ENCODE peak calls at places on chromosomes 13 and 19, in ten cellular contexts. C, H, K, U, A, O, Y, S, J and L are unnamed samples.

GRCh38 chr19:50377051-50377441 is 789 bp downstream of the NR1H2 start:
- DNase-seq in C (no peak), H (no peak), K (no peak), U (peak; percentile 53), A (peak; percentile 68), O (no peak), Y (no peak), S (peak; percentile 53), J (peak; percentile 55), L (peak; percentile 55)

GRCh38 chr19:4369888-4370260 is 26.5 kb downstream of the MPND start:
- DNase-seq in C (no peak), H (peak; percentile 22), K (no peak), U (peak; percentile 65), A (peak; percentile 53), O (peak; percentile 10), Y (no peak), S (peak; percentile 80), J (no peak), L (peak; percentile 76)

GRCh38 chr19:51971624-51972023 is 15.0 kb downstream of the ZNF350 start:
- DNase-seq in C (no peak), H (no peak), K (no peak), U (no peak), A (no peak), O (no peak), Y (no peak), S (no peak), J (no peak), L (no peak)

GRCh38 chr13:59501004-59501403 is 662.7 kb downstream of the DIAPH3 start:
- DNase-seq in C (no peak), H (no peak), K (no peak), U (no peak), A (no peak), O (no peak), Y (no peak), S (no peak), J (no peak), L (no peak)

GRCh38 chr19:1989513-1990229 is 25.8 kb downstream of the BTBD2 start:
- DNase-seq in C (no peak), H (no peak), K (no peak), U (no peak), A (no peak), O (no peak), Y (no peak), S (no peak), J (no peak), L (no peak)

GRCh38 chr13:49436890-49437289 is 7.0 kb downstream of the CAB39L start:
- DNase-seq in C (peak; percentile 61), H (no peak), K (peak; percentile 54), U (no peak), A (no peak), O (no peak), Y (peak; percentile 52), S (no peak), J (no peak), L (no peak)

GRCh38 chr19:51006406-51006805 is 5.0 kb upstream of the KLK8 start:
- DNase-seq in C (no peak), H (no peak), K (no peak), U (no peak), A (no peak), O (no peak), Y (no peak), S (no peak), J (no peak), L (no peak)

GRCh38 chr13:102128216-102128800 is 273.5 kb downstream of the FGF14 start:
- DNase-seq in C (peak; percentile 90), H (no peak), K (no peak), U (no peak), A (no peak), O (no peak), Y (peak; percentile 97), S (no peak), J (no peak), L (no peak)

GRCh38 chr13:73462241-73462640 is 403.4 kb downstream of the KLF5 start:
- DNase-seq in C (no peak), H (no peak), K (no peak), U (no peak), A (no peak), O (no peak), Y (no peak), S (no peak), J (no peak), L (no peak)

GRCh38 chr13:72109863-72110262 is 242.9 kb upstream of the DACH1 start:
- DNase-seq in C (no peak), H (no peak), K (no peak), U (no peak), A (no peak), O (no peak), Y (no peak), S (no peak), J (no peak), L (no peak)

GRCh38 chr19:19606021-19606420 is 12.5 kb downstream of the PBX4 start:
- DNase-seq in C (no peak), H (no peak), K (peak; percentile 95), U (no peak), A (no peak), O (no peak), Y (peak; percentile 83), S (peak; percentile 55), J (no peak), L (peak; percentile 74)

GRCh38 chr19:18221815-18222725 is 4.2 kb downstream of the PDE4C start:
- DNase-seq in C (no peak), H (no peak), K (no peak), U (no peak), A (peak; percentile 78), O (no peak), Y (no peak), S (no peak), J (no peak), L (no peak)

GRCh38 chr13:107347641-107348369 is 779.9 kb upstream of the ARGLU1 start:
- DNase-seq in C (no peak), H (no peak), K (no peak), U (no peak), A (no peak), O (no peak), Y (peak; percentile 92), S (no peak), J (no peak), L (no peak)

GRCh38 chr19:472005-472858 is 11.4 kb upstream of the SHC2 start:
- DNase-seq in C (no peak), H (no peak), K (no peak), U (no peak), A (no peak), O (no peak), Y (no peak), S (no peak), J (no peak), L (no peak)

GRCh38 chr13:32746474-32746873 is 160.2 kb downstream of the PDS5B start:
- DNase-seq in C (no peak), H (no peak), K (no peak), U (no peak), A (no peak), O (no peak), Y (no peak), S (no peak), J (no peak), L (no peak)

GRCh38 chr13:60412909-60413616 is 16.0 kb downstream of the TDRD3 start:
- DNase-seq in C (no peak), H (no peak), K (no peak), U (no peak), A (no peak), O (no peak), Y (no peak), S (no peak), J (no peak), L (no peak)

GRCh38 chr19:43784981-43785808 is 4.4 kb upstream of the KCNN4 start:
- DNase-seq in C (peak; percentile 76), H (no peak), K (peak; percentile 78), U (peak; percentile 34), A (peak; percentile 86), O (no peak), Y (peak; percentile 65), S (peak; percentile 58), J (peak; percentile 81), L (peak; percentile 70)

GRCh38 chr19:5484398-5485285 is 29.4 kb downstream of the ZNRF4 start:
- DNase-seq in C (no peak), H (no peak), K (no peak), U (no peak), A (peak; percentile 59), O (no peak), Y (no peak), S (peak; percentile 29), J (no peak), L (no peak)

GRCh38 chr19:36060430-36060829 is 5.7 kb downstream of the WDR62 start:
- DNase-seq in C (peak; percentile 15), H (peak; percentile 48), K (no peak), U (no peak), A (peak; percentile 60), O (peak; percentile 67), Y (peak; percentile 52), S (peak; percentile 53), J (peak; percentile 90), L (peak; percentile 24)

GRCh38 chr13:97338571-97338970 is 95.4 kb upstream of the RAP2A start:
- DNase-seq in C (no peak), H (no peak), K (no peak), U (no peak), A (no peak), O (no peak), Y (no peak), S (no peak), J (no peak), L (no peak)

GRCh38 chr13:20127263-20127562 is 33.6 kb downstream of the GJA3 start:
- DNase-seq in C (no peak), H (no peak), K (no peak), U (no peak), A (no peak), O (no peak), Y (peak; percentile 29), S (no peak), J (no peak), L (no peak)

GRCh38 chr19:37932985-37933953 is 26.3 kb downstream of the SIPA1L3 start:
- DNase-seq in C (peak; percentile 23), H (no peak), K (no peak), U (no peak), A (no peak), O (no peak), Y (peak; percentile 76), S (peak; percentile 60), J (peak; percentile 88), L (peak; percentile 75)

GRCh38 chr13:33018886-33019285 is 2.7 kb downstream of the KL start:
- DNase-seq in C (no peak), H (no peak), K (no peak), U (no peak), A (no peak), O (no peak), Y (no peak), S (no peak), J (no peak), L (no peak)

GRCh38 chr13:40390290-40391008 is 276.0 kb downstream of the FOXO1 start:
- DNase-seq in C (no peak), H (no peak), K (no peak), U (no peak), A (no peak), O (no peak), Y (no peak), S (no peak), J (no peak), L (no peak)

GRCh38 chr13:26497991-26498423 is 59.5 kb upstream of the WASF3 start:
- DNase-seq in C (peak; percentile 92), H (no peak), K (no peak), U (no peak), A (no peak), O (no peak), Y (no peak), S (no peak), J (no peak), L (no peak)